ENCODE peak calls at places on chromosomes 11 and 22, in seven cellular contexts. G, Y, L, X, U, D and H are unnamed samples.
A peak's percentile ranks its signal among the peaks of the same experiment; 100 is the strongest.

GRCh38 chr22:19605508-19606331 is 81.5 kb upstream of the CLDN5 start:
- DNase-seq in G (no peak), Y (no peak), L (no peak), X (peak; percentile 85), U (peak; percentile 76), D (no peak), H (no peak)

GRCh38 chr11:76576166-76576565 is 94.4 kb downstream of the LRRC32 start:
- DNase-seq in G (no peak), Y (no peak), L (no peak), X (no peak), U (no peak), D (no peak), H (no peak)

GRCh38 chr22:46229701-46230100 is 20.4 kb downstream of the CDPF1 start:
- DNase-seq in G (no peak), Y (no peak), L (no peak), X (no peak), U (no peak), D (peak; percentile 43), H (no peak)

GRCh38 chr11:119417726-119418540 is 5.0 kb downstream of the THY1 start:
- DNase-seq in G (no peak), Y (no peak), L (no peak), X (no peak), U (peak; percentile 70), D (peak; percentile 96), H (no peak)

GRCh38 chr11:72391638-72392423 is 42.5 kb downstream of the CLPB start:
- DNase-seq in G (no peak), Y (no peak), L (no peak), X (no peak), U (no peak), D (no peak), H (no peak)

GRCh38 chr11:3167143-3168119 is 2.3 kb upstream of the OSBPL5 start:
- DNase-seq in G (peak; percentile 0), Y (no peak), L (no peak), X (peak; percentile 33), U (no peak), D (no peak), H (no peak)

GRCh38 chr11:86735462-86736302 is 63.3 kb upstream of the ME3 start:
- DNase-seq in G (no peak), Y (no peak), L (no peak), X (no peak), U (peak; percentile 77), D (peak; percentile 82), H (no peak)

GRCh38 chr11:132114185-132114584 is 743.8 kb downstream of the NTM start:
- DNase-seq in G (peak; percentile 72), Y (peak; percentile 41), L (no peak), X (no peak), U (peak; percentile 55), D (peak; percentile 25), H (peak; percentile 19)

GRCh38 chr11:105767945-105768344 is 158.1 kb downstream of the GRIA4 start:
- DNase-seq in G (no peak), Y (no peak), L (no peak), X (no peak), U (no peak), D (no peak), H (no peak)

DNA sequence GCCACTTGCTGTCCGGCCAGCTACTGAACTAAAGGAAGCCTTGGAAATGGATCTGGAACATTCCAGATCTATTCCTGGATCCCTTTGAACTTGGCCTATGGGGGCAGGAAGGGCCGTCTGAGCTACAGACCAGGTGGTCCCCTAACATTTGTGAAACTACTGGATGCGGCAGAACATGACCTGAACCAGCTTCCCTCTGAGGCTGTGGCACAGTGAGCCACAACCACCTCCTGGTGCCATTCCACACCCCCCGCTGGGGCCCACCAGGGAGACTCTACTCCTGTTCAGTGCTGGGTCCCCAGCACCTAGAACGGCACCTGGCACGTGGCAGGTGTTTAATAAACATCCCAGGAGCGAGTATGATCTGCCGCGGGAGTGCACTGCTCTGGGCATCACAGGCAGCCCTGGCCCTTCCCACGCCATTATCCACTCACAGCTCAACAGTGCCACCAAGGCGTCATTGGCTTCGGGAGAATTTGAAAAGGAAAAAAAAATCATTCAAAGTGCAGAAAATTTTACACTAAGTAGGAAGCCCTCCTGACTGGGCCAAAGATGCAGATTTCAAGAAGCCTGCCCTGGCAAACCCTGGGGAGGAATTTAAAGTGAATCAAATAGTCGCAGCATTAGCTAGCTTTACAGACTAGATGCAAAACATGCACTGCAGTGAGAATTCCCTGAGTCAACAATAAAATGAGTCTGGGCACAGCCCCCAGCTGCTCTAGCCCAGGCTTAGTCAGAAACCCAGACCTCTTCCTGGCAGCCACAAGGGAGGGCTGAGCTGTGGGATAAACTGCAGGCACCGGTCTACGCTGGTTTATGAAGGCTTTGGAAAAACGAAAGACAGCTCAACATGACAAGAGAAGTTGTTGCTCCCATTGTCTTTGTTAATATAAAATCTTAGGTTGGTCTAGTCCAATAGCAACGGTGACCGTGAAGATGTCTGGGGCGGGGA is 14.3 kb upstream of the EFCAB6 start:
- DNase-seq in G (no peak), Y (no peak), L (peak; percentile 77), X (peak; percentile 46), U (peak; percentile 62), D (peak; percentile 81), H (no peak)
- TF ChIP-seq CTCF in G (peak; percentile 36), Y (peak; percentile 59), L (peak; percentile 28), X (no peak), U (peak; percentile 73), D (peak; percentile 45), H (peak; percentile 19)

GRCh38 chr11:63920870-63921417 is 4.0 kb upstream of the RCOR2 start:
- DNase-seq in G (peak; percentile 70), Y (no peak), L (no peak), X (no peak), U (no peak), D (no peak), H (peak; percentile 69)
- TF ChIP-seq CTCF in G (peak; percentile 62), Y (peak; percentile 24), L (no peak), X (peak; percentile 19), U (no peak), D (peak; percentile 42), H (peak; percentile 73)

GRCh38 chr11:128548655-128549255 is 38.6 kb downstream of the ETS1 start:
- DNase-seq in G (peak; percentile 44), Y (no peak), L (peak; percentile 84), X (peak; percentile 79), U (peak; percentile 31), D (peak; percentile 32), H (no peak)
- TF ChIP-seq CTCF in G (no peak), Y (no peak), L (no peak), X (no peak), U (no peak), D (no peak), H (no peak)

GRCh38 chr11:32307449-32307848 is 127.9 kb downstream of the WT1 start:
- DNase-seq in G (no peak), Y (no peak), L (no peak), X (no peak), U (no peak), D (no peak), H (no peak)

GRCh38 chr11:32307921-32308320 is 127.4 kb downstream of the WT1 start:
- DNase-seq in G (no peak), Y (no peak), L (no peak), X (no peak), U (no peak), D (no peak), H (no peak)

GRCh38 chr11:32302826-32303225 is 132.5 kb downstream of the WT1 start:
- DNase-seq in G (no peak), Y (no peak), L (no peak), X (no peak), U (no peak), D (no peak), H (no peak)

GRCh38 chr11:32304521-32304920 is 130.8 kb downstream of the WT1 start:
- DNase-seq in G (no peak), Y (no peak), L (no peak), X (no peak), U (no peak), D (no peak), H (no peak)

GRCh38 chr11:32305460-32305859 is 129.9 kb downstream of the WT1 start:
- DNase-seq in G (no peak), Y (no peak), L (no peak), X (no peak), U (no peak), D (no peak), H (no peak)
- TF ChIP-seq CTCF in G (no peak), Y (no peak), L (no peak), X (no peak), U (no peak), D (no peak), H (no peak)

GRCh38 chr22:35547993-35548761 is 7.5 kb downstream of the RASD2 start:
- DNase-seq in G (no peak), Y (no peak), L (no peak), X (no peak), U (no peak), D (no peak), H (no peak)
- TF ChIP-seq CTCF in G (peak; percentile 27), Y (no peak), L (no peak), X (no peak), U (peak; percentile 12), D (peak; percentile 17), H (peak; percentile 27)

GRCh38 chr11:123437236-123437979 is 7.3 kb downstream of the GRAMD1B start:
- DNase-seq in G (no peak), Y (no peak), L (peak; percentile 7), X (no peak), U (no peak), D (no peak), H (no peak)

GRCh38 chr11:123430736-123431356 is 777 bp downstream of the GRAMD1B start:
- DNase-seq in G (peak; percentile 57), Y (no peak), L (peak; percentile 84), X (peak; percentile 79), U (peak; percentile 72), D (peak; percentile 51), H (peak; percentile 19)

GRCh38 chr11:123434911-123435310 is 4.8 kb downstream of the GRAMD1B start:
- DNase-seq in G (no peak), Y (no peak), L (no peak), X (no peak), U (peak; percentile 74), D (no peak), H (no peak)

GRCh38 chr11:123431619-123432018 is 1.6 kb downstream of the GRAMD1B start:
- DNase-seq in G (no peak), Y (no peak), L (peak; percentile 50), X (no peak), U (peak; percentile 86), D (peak; percentile 23), H (no peak)

GRCh38 chr11:123434262-123434661 is 4.2 kb downstream of the GRAMD1B start:
- DNase-seq in G (no peak), Y (no peak), L (peak; percentile 24), X (no peak), U (peak; percentile 51), D (peak; percentile 22), H (no peak)
- TF ChIP-seq CTCF in G (peak; percentile 25), Y (no peak), L (no peak), X (no peak), U (peak; percentile 53), D (peak; percentile 14), H (no peak)

DNA sequence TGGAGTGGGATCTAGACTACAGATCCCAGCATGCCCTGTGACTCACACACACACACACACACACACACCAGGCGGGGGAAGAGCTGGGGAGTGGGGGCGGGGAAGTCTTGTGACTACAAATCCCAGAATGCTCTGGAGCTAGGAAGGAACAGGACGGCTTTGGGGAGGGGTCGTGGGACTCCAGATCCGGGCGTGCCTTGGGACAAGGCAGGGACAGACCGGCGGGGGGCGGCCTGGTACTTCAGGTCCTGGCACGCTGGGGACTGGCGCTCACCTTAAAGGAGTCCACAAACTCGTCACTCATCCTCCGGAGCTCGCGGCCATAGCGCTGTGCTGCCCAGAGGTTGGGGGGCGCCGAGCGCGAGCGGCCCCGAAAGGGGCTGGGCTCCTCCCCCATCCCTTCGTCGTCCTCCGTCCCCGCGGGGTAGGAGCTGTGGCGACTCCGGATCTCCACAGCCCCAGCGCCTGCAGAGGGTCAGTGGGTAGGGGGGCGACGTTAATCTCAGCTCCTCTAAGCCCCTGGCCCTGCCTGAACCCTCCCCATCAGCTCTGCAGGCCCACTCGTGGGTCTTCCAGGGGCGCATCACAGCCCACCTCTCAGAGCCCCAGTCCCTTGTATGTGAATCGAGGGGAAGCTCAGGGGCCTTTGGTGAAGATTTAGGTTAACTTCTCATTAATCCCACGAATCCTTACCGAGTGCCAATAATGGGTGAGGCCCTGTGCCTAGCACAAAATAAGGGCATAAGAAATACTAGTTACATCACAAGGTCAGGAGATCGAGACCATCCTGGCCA is 12.9 kb downstream of the BAD start:
- DNase-seq in G (peak; percentile 98), Y (peak; percentile 95), L (peak; percentile 95), X (peak; percentile 95), U (peak; percentile 76), D (peak; percentile 92), H (peak; percentile 77)
- TF ChIP-seq CTCF in G (peak; percentile 5), Y (peak; percentile 35), L (no peak), X (no peak), U (no peak), D (peak; percentile 11), H (peak; percentile 37)